ENCODE peak calls at places on chromosomes 6 and 20, in seven cellular contexts. O is upper lobe of left lung, W is lower lobe of right lung, A is pancreas, T is hepatocyte, I is heart left ventricle, B is heart right ventricle. K is an unnamed sample.

GRCh38 chr6:140485740-140486467 is 1111.5 kb upstream of the CITED2 start:
- DNase-seq in O (peak; percentile 49), W (peak; percentile 66), A (no peak), T (peak; percentile 12), I (no peak), B (no peak), K (no peak)

GRCh38 chr20:57928181-57928967 is 218.6 kb upstream of the PMEPA1 start:
- DNase-seq in O (no peak), W (no peak), A (no peak), T (no peak), I (no peak), B (no peak), K (no peak)

GRCh38 chr20:37350655-37351574 is 5.0 kb downstream of the SRC start:
- DNase-seq in O (no peak), W (no peak), A (no peak), T (no peak), I (no peak), B (no peak), K (no peak)

GRCh38 chr20:25222461-25223178 is 25.3 kb upstream of the PYGB start:
- DNase-seq in O (no peak), W (no peak), A (peak; percentile 58), T (no peak), I (peak; percentile 72), B (no peak), K (no peak)

GRCh38 chr20:37179671-37180524 is 550 bp upstream of the MROH8 start:
- DNase-seq in O (no peak), W (no peak), A (no peak), T (peak; percentile 23), I (no peak), B (no peak), K (no peak)

GRCh38 chr20:36542019-36542488 is 735 bp downstream of the MYL9 start:
- DNase-seq in O (peak; percentile 40), W (no peak), A (peak; percentile 66), T (peak; percentile 58), I (no peak), B (peak; percentile 54), K (peak; percentile 54)

GRCh38 chr6:147156799-147157382 is 47.3 kb upstream of the STXBP5 start:
- DNase-seq in O (no peak), W (no peak), A (no peak), T (peak; percentile 17), I (no peak), B (no peak), K (no peak)

GRCh38 chr6:55668625-55669024 is 89.6 kb upstream of the HMGCLL1 start:
- DNase-seq in O (no peak), W (no peak), A (no peak), T (peak; percentile 25), I (no peak), B (no peak), K (no peak)

GRCh38 chr20:37396520-37397075 is 50.7 kb downstream of the SRC start:
- DNase-seq in O (no peak), W (no peak), A (peak; percentile 49), T (peak; percentile 71), I (peak; percentile 44), B (no peak), K (no peak)

GRCh38 chr6:157531169-157531985 is 150.4 kb downstream of the ZDHHC14 start:
- DNase-seq in O (no peak), W (no peak), A (no peak), T (peak; percentile 84), I (no peak), B (no peak), K (peak; percentile 71)

GRCh38 chr20:62980380-62980960 is 26.3 kb downstream of the BHLHE23 start:
- DNase-seq in O (no peak), W (no peak), A (no peak), T (no peak), I (no peak), B (no peak), K (no peak)

GRCh38 chr20:51321343-51322163 is 221.0 kb downstream of the NFATC2 start:
- DNase-seq in O (no peak), W (no peak), A (no peak), T (no peak), I (no peak), B (no peak), K (no peak)

GRCh38 chr20:51319522-51319921 is 223.0 kb downstream of the NFATC2 start:
- DNase-seq in O (no peak), W (no peak), A (no peak), T (no peak), I (no peak), B (no peak), K (no peak)

GRCh38 chr20:51322164-51322707 is 220.3 kb downstream of the NFATC2 start:
- DNase-seq in O (no peak), W (no peak), A (no peak), T (no peak), I (no peak), B (no peak), K (no peak)

GRCh38 chr20:51315390-51315789 is 227.1 kb downstream of the NFATC2 start:
- DNase-seq in O (no peak), W (no peak), A (no peak), T (no peak), I (no peak), B (no peak), K (no peak)

DNA sequence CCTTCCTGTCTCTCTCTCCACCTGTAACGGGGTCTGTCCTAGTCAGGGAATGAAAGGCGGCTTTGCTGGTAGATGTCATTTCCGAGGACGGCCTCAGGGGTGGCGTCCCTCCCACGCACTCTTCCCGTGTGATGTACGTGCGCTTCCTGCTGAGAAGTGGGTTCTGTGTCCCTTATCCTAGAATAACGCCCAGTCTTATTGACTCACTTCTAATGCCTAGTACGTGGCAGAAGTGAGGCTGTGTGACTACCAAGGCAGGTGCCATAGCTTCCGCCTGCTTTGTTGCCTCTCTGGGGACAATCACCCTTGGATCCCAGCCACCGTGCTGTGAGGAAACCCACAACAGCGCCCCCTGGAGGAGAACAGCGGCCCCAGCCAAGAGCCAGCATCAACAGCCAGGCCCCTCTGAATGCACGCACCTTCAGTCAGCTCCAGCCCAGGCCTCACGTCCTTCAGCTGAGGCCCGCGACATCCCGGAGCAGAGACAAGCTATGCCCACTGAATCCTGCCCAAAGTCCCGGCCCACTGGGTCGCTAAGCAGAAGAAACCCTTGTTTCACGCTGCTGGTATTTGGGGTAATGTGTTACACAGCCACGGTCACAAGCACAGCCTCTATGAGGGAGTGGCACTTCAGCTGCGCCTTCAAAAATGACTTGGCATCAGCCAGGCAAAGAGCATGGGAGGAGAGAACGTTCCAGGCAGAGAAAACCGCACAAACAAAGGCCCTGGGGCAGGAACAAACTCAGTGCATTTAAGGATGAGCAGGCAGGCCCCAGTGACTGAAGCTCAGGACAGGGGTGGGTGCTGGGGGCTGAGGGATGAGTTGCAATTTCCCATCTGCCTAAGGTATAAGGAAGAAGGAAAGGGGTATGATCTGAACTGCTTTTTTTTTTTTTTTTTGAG is 224.2 kb downstream of the NFATC2 start:
- DNase-seq in O (peak; percentile 33), W (peak; percentile 58), A (no peak), T (peak; percentile 57), I (no peak), B (peak; percentile 27), K (no peak)
- TF ChIP-seq CTCF in O (peak; percentile 55), W (peak; percentile 52), A (peak; percentile 33), T (peak; percentile 44), I (peak; percentile 44), B (peak; percentile 27), K (peak; percentile 33)

DNA sequence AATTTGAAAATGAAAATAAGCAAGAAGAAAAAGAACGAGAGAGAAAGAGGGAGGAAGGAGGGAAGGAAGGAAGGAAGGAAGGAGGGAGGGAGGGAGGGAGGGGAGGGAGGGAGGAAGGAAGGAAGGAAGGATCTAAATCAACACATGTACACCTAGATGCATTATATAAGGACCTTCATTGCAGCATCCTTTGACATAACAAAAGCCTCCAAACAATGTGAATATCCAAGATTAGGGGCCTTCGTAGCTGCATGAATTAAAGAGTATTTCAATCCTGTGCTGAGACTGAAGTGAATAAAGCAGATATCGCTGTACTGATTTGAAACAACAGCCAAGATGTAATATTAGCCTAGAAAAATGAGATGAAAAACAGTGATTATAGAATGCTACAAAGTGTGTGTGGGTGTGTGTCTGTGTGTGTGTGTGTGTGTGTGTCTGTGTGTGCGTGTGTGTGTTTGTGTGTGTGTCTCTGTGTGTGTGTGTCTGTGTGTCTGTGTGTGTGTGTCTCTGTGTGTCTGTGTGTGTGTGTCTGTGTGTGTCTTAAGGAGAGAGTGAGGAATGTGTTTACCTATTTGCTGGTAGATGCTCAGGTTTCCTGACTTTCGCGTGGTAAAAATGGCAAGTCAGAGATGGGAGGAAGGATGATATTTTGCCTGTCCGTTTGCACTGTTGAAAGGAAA is 129.0 kb upstream of the PTPN1 start:
- DNase-seq in O (no peak), W (no peak), A (no peak), T (no peak), I (no peak), B (no peak), K (no peak)
- H3K4me1 ChIP-seq in O (peaks cover 62% of the 10 kb centered on the region), W (peaks cover 56% of the 10 kb centered on the region), A (peaks cover 26% of the 10 kb centered on the region), T (peaks cover 14% of the 10 kb centered on the region), I (peaks cover 18% of the 10 kb centered on the region), B (peaks cover 36% of the 10 kb centered on the region), K (peaks cover 37% of the 10 kb centered on the region)

GRCh38 chr20:48371211-48371610 is 456.6 kb downstream of the PREX1 start:
- DNase-seq in O (no peak), W (no peak), A (no peak), T (no peak), I (no peak), B (no peak), K (no peak)

GRCh38 chr20:48374986-48375715 is 452.6 kb downstream of the PREX1 start:
- DNase-seq in O (no peak), W (no peak), A (no peak), T (no peak), I (no peak), B (no peak), K (no peak)

GRCh38 chr20:48375804-48376203 is 452.0 kb downstream of the PREX1 start:
- DNase-seq in O (no peak), W (no peak), A (no peak), T (no peak), I (no peak), B (no peak), K (no peak)

GRCh38 chr20:48377940-48378339 is 449.9 kb downstream of the PREX1 start:
- DNase-seq in O (no peak), W (no peak), A (no peak), T (no peak), I (no peak), B (no peak), K (no peak)

DNA sequence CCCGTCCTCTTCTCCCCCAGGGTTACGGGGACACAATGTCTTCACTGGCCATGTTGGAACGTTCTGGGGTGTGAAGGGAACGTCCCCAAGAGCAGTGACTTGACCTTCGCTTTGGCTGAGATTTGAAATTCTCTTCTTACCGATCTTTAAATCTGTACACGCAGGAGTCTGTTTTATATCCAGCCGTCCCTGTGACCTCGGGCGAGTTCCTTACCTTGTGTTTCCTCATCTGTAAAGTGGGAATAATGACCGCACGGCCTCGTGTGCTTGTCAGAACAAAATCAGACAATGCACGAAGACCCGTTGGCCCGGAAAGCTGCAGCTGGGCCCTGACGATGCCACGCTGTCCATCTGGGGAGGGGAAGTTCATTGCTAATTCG is 454.3 kb downstream of the PREX1 start:
- DNase-seq in O (no peak), W (no peak), A (no peak), T (no peak), I (no peak), B (no peak), K (no peak)
- H3K27ac ChIP-seq in O (no peak overlapping the region), W (peak overlapping the region; percentile 46), A (no peak overlapping the region), T (no peak overlapping the region), I (no peak overlapping the region), B (no peak overlapping the region), K (no peak overlapping the region)

DNA sequence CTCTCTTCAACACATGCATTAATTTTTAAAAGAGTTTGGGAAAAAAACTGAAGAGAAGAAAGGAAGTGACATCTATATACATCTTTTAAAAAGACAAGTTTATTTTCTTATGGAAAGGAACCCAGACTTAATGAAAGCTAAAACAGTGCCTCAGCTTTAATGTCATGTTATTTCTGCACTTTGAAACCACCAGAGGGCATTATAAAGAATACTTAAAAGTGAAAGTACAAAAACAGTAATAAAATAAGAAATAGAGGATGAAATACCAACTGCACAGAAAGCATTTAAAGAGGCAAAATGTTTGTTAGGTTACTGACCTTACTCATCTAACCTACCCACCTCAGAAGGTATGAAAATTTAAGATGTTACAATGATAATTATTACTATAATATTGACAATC is 98.8 kb downstream of the HUS1B start:
- DNase-seq in O (no peak), W (no peak), A (no peak), T (no peak), I (no peak), B (no peak), K (no peak)
- TF ChIP-seq CTCF in O (no peak), W (no peak), A (no peak), T (peak; percentile 31), I (no peak), B (no peak), K (no peak)